ENCODE peak calls at places on chromosome 20, in five cellular contexts. S is spleen, E is ovary, K is sigmoid colon, G is right lobe of liver. D is an unnamed sample. For H3K4me1, the result is how much of the 10 kb centered on the place peaks cover.

GRCh38 chr20:13739726-13740649 is 44.7 kb downstream of the ESF1 start:
- DNase-seq in S (no peak), E (no peak), K (no peak), G (no peak), D (no peak)

GRCh38 chr20:46400253-46400652 is 6.2 kb downstream of the ELMO2 start:
- DNase-seq in S (no peak), E (no peak), K (peak), G (no peak), D (no peak)

GRCh38 chr20:51571470-51571794 is 28.9 kb upstream of the NFATC2 start:
- DNase-seq in S (no peak), E (no peak), K (no peak), G (no peak), D (no peak)

GRCh38 chr20:35320396-35321126 is 28.3 kb upstream of the FAM83C start:
- DNase-seq in S (no peak), E (no peak), K (no peak), G (no peak), D (no peak)

GRCh38 chr20:42401598-42401997 is 783.4 kb upstream of the CHD6 start:
- DNase-seq in S (no peak), E (no peak), K (no peak), G (no peak), D (no peak)

GRCh38 chr20:47164076-47164634 is 192.3 kb downstream of the ZMYND8 start:
- DNase-seq in S (no peak), E (no peak), K (no peak), G (no peak), D (no peak)

GRCh38 chr20:856361-856775 is 22.9 kb downstream of the FAM110A start:
- DNase-seq in S (no peak), E (no peak), K (no peak), G (no peak), D (peak)

GRCh38 chr20:57102160-57102559 is 164.3 kb downstream of the BMP7 start:
- DNase-seq in S (no peak), E (no peak), K (no peak), G (no peak), D (no peak)

GRCh38 chr20:22584630-22584921 is 204 bp upstream of the FOXA2 start:
- DNase-seq in S (no peak), E (no peak), K (no peak), G (peak), D (no peak)

GRCh38 chr20:57609842-57610167 is 10.4 kb downstream of the ZBP1 start:
- DNase-seq in S (peak), E (no peak), K (no peak), G (no peak), D (no peak)

GRCh38 chr20:34390769-34391447 is 27.8 kb downstream of the ITCH start:
- DNase-seq in S (no peak), E (no peak), K (peak), G (peak), D (no peak)

GRCh38 chr20:58897493-58897892 is 45.0 kb downstream of the GNAS start:
- DNase-seq in S (no peak), E (no peak), K (no peak), G (no peak), D (no peak)
- TF ChIP-seq POLR2A in S (no peak), E (no peak), K (no peak), G (no peak), D (no peak)

GRCh38 chr20:19453369-19453768 is 240.9 kb downstream of the SLC24A3 start:
- DNase-seq in S (no peak), E (no peak), K (no peak), G (no peak), D (no peak)

GRCh38 chr20:19448632-19449031 is 236.2 kb downstream of the SLC24A3 start:
- DNase-seq in S (no peak), E (no peak), K (no peak), G (no peak), D (no peak)

GRCh38 chr20:19449051-19449450 is 236.6 kb downstream of the SLC24A3 start:
- DNase-seq in S (no peak), E (peak), K (peak), G (no peak), D (no peak)

GRCh38 chr20:19453781-19454310 is 241.4 kb downstream of the SLC24A3 start:
- DNase-seq in S (no peak), E (no peak), K (no peak), G (no peak), D (no peak)

GRCh38 chr20:19451591-19452295 is 239.3 kb downstream of the SLC24A3 start:
- DNase-seq in S (no peak), E (no peak), K (peak), G (no peak), D (no peak)
- H3K4me1 ChIP-seq in S (under half), E (under half), K (half or more), G (under half), D (under half)

GRCh38 chr20:2311329-2311728 is 15.5 kb downstream of the TGM3 start:
- DNase-seq in S (no peak), E (no peak), K (no peak), G (no peak), D (no peak)
- H3K27ac ChIP-seq in S (no peak), E (no peak), K (no peak), G (no peak), D (no peak)

GRCh38 chr20:24199493-24199892 is 210.9 kb upstream of the GGTLC1 start:
- DNase-seq in S (no peak), E (no peak), K (no peak), G (no peak), D (no peak)

DNA sequence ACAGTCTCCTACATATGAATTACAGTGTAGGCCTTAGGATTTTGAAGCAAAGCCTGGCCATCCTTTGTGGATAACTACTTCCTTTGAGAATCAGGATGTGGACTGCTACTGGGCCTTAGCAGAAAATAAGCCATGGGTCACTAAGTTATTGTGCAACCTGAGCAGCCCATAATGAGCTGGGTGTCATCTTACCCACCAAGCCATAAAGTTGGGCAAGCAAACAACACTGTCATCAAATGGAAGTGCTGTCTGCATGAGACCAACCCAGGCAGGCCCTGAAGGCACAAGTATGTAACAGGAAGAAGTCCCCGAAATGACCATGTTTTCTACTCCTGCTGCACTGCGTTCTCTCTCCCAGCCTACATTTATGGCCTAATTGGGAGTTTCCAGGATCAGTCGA is 205.6 kb upstream of the GGTLC1 start:
- DNase-seq in S (no peak), E (no peak), K (no peak), G (no peak), D (no peak)
- TF ChIP-seq POLR2A in S (no peak), E (no peak), K (no peak), G (no peak), D (no peak)

D was measured in breast epithelium.